ENCODE peak calls at places on chromosomes 16 and 17, in ten cellular contexts. D, U, Y, R, G, X, L, O, S and C are unnamed samples. For H3K36me3 and H3K4me1, the result is how much of the 10 kb centered on the place peaks cover.

GRCh38 chr17:74864866-74865395 is 5.2 kb upstream of the GRIN2C start:
- DNase-seq in D (peak), U (peak), Y (peak), R (peak), G (peak), X (peak), L (no peak), O (peak), S (peak), C (peak)

GRCh38 chr17:59329558-59330313 is 1.7 kb upstream of the YPEL2 start:
- DNase-seq in D (peak), U (peak), Y (peak), R (no peak), G (peak), X (peak), L (no peak), O (peak), S (peak), C (peak)

GRCh38 chr16:81405702-81406113 is 38.9 kb upstream of the CMIP start:
- DNase-seq in D (no peak), U (peak), Y (peak), R (no peak), G (peak), X (no peak), L (no peak), O (no peak), S (peak), C (peak)

GRCh38 chr16:342455-343213 is 9.9 kb downstream of the AXIN1 start:
- DNase-seq in D (no peak), U (no peak), Y (no peak), R (no peak), G (no peak), X (no peak), L (no peak), O (no peak), S (no peak), C (no peak)

GRCh38 chr17:74569392-74570003 is 2.2 kb upstream of the CD300H start:
- DNase-seq in D (peak), U (peak), Y (peak), R (peak), G (no peak), X (peak), L (peak), O (peak), S (no peak), C (peak)

GRCh38 chr16:1474796-1475551 is at the start of gene CLCN7:
- DNase-seq in D (peak), U (peak), Y (peak), R (peak), G (peak), X (peak), L (peak), O (peak), S (peak), C (peak)

GRCh38 chr17:42673885-42674754 is 2.7 kb downstream of the PLEKHH3 start:
- DNase-seq in D (no peak), U (no peak), Y (peak), R (no peak), G (no peak), X (peak), L (no peak), O (peak), S (no peak), C (peak)

GRCh38 chr16:82761858-82762257 is 135.1 kb downstream of the CDH13 start:
- DNase-seq in D (no peak), U (peak), Y (peak), R (no peak), G (no peak), X (no peak), L (no peak), O (no peak), S (peak), C (no peak)

GRCh38 chr16:19093631-19094541 is 19.9 kb upstream of the ITPRIPL2 start:
- DNase-seq in D (no peak), U (no peak), Y (no peak), R (no peak), G (no peak), X (no peak), L (no peak), O (no peak), S (no peak), C (peak)

DNA sequence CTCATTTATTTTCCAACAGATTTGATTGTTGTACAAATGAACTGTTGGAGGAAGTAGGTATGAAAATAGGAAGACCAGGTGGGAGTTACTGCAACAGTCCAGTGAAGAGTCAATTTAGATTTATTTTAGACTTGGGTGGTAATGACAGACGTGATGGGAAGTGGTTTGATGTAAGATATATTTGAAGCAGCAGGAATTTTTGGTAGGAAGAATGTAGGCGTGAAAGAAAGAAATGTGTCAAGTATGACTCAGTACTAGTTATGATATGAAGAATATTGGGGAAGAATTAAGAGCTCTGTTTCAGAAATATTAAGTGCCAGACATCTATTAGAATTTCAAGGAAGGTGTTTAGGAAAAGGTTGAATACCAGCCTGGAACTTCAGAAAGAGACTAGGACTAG is 247.9 kb upstream of the AXIN2 start:
- DNase-seq in D (no peak), U (no peak), Y (peak), R (no peak), G (no peak), X (no peak), L (no peak), O (no peak), S (no peak), C (no peak)
- H3K36me3 ChIP-seq in D (under half), U (under half), Y (under half), R (under half), G (under half), X (under half), L (under half), O (under half), S (under half), C (under half)

GRCh38 chr17:2003525-2003924 is 21.6 kb downstream of the RTN4RL1 start:
- DNase-seq in D (no peak), U (no peak), Y (no peak), R (no peak), G (no peak), X (no peak), L (no peak), O (no peak), S (no peak), C (no peak)

GRCh38 chr17:1998426-1998784 is 26.7 kb downstream of the RTN4RL1 start:
- DNase-seq in D (no peak), U (no peak), Y (no peak), R (no peak), G (no peak), X (no peak), L (no peak), O (no peak), S (peak), C (no peak)

GRCh38 chr17:1999557-2000251 is 25.4 kb downstream of the RTN4RL1 start:
- DNase-seq in D (no peak), U (no peak), Y (peak), R (no peak), G (peak), X (peak), L (no peak), O (no peak), S (peak), C (peak)

GRCh38 chr17:2004435-2004952 is 20.6 kb downstream of the RTN4RL1 start:
- DNase-seq in D (no peak), U (no peak), Y (no peak), R (no peak), G (no peak), X (no peak), L (no peak), O (no peak), S (peak), C (no peak)

DNA sequence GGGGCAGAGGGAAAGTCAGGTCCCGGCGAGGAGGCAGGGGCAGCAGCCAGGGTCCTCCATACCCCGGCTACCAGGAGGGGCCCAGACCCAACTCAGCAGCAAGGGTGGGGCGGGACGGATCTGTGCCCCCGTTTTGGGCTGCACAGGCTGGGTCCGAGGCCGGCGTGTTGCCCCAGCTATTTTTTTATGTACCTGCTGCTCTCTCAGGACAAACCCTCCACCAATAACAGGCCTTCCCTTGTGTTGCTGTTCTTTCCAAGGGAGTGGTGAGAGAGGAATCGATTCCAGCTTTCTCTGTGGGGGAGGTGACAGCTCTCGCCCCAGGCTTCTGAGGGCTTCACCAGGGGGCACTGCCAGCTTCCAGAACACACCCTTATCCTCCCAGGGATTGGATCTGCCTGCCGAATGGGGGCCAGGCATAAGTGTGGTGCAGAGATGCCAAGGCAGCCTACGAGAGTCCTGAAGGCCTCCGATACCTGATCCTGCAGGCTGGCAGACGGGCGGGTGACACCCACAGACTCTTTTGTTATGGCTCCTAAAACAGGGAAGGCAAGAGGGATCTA is 22.3 kb downstream of the RTN4RL1 start:
- DNase-seq in D (no peak), U (no peak), Y (no peak), R (no peak), G (no peak), X (no peak), L (no peak), O (no peak), S (no peak), C (no peak)
- H3K4me1 ChIP-seq in D (under half), U (under half), Y (under half), R (under half), G (under half), X (under half), L (under half), O (under half), S (under half), C (under half)

GRCh38 chr16:69932691-69933392 is 18.3 kb upstream of the CLEC18A start:
- DNase-seq in D (no peak), U (no peak), Y (no peak), R (peak), G (no peak), X (no peak), L (no peak), O (no peak), S (no peak), C (no peak)
- H3K36me3 ChIP-seq in D (under half), U (under half), Y (under half), R (half or more), G (half or more), X (under half), L (half or more), O (half or more), S (under half), C (half or more)

DNA sequence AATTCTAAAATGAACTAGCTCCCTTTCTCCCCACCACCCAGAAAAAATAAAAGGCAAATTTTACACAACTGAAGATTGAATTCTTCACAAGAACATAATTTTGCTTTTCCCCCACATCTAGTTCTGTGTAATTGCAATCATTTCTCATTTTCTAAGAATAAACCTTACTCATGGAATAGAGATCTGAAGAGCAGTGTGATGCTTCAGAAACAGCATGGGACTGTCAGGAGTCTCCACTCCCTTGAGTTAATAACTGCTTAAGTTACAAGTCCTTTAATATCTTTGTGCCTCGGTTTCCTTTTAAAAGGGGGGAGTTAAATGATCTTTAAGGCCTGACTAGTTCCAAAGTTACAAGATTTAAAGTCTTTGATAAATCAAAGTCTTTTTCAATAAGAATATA is 53.7 kb downstream of the CACNG1 start:
- DNase-seq in D (no peak), U (no peak), Y (no peak), R (no peak), G (no peak), X (no peak), L (no peak), O (no peak), S (no peak), C (no peak)
- H3K4me1 ChIP-seq in D (under half), U (under half), Y (under half), R (under half), G (under half), X (under half), L (under half), O (under half), S (under half), C (under half)

DNA sequence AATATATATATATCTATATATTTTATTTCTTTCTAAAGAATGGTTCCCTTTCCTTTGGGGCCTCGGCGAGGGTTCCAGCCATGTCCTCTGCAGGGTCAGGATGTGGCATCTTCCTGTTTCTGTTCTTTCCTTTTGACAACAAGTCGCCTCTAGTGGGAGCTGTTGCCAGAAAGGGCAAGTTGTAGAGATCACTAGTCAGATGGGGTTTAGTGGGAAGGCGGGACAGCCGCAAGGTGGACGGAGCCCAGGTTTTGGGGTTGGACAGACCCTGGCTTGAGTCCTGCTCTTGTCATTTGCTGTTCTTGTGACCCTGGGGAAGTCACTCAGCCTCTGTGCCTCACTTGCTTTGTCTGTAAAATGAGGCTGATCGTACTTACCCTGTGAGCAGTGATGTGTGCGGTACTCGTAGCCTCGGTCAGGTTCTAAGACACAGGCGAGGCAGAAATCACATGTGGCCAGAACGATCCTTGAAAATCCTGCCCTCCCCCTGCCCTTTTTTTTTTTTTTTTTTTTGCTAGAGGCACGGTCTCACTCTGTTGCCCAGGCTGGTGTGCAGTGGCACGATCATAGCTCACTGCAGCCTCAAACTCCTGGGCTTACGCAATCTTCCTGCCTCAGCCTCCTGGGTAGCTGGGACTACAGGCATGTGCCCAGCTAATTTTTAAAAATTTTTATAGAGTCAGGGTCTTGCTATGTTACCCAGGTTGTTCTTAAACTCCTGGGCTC is 80.1 kb downstream of the ABCC6 start:
- DNase-seq in D (no peak), U (no peak), Y (no peak), R (no peak), G (no peak), X (no peak), L (no peak), O (no peak), S (peak), C (no peak)
- H3K36me3 ChIP-seq in D (under half), U (under half), Y (under half), R (half or more), G (under half), X (under half), L (half or more), O (under half), S (under half), C (half or more)

GRCh38 chr16:9098377-9099090 is 7.1 kb downstream of the HAPSTR1 start:
- DNase-seq in D (no peak), U (no peak), Y (no peak), R (no peak), G (no peak), X (no peak), L (no peak), O (no peak), S (peak), C (no peak)
- H3K4me1 ChIP-seq in D (half or more), U (half or more), Y (under half), R (half or more), G (under half), X (half or more), L (half or more), O (half or more), S (under half), C (half or more)

GRCh38 chr17:57570740-57571344 is 174.3 kb downstream of the CCDC182 start:
- DNase-seq in D (no peak), U (no peak), Y (no peak), R (no peak), G (no peak), X (no peak), L (no peak), O (no peak), S (no peak), C (no peak)
- H3K36me3 ChIP-seq in D (under half), U (under half), Y (under half), R (under half), G (under half), X (under half), L (under half), O (under half), S (under half), C (under half)

GRCh38 chr17:57930239-57930638 is 25.0 kb downstream of the CUEDC1 start:
- DNase-seq in D (no peak), U (no peak), Y (no peak), R (no peak), G (no peak), X (no peak), L (no peak), O (no peak), S (no peak), C (no peak)
- H3K4me1 ChIP-seq in D (half or more), U (under half), Y (under half), R (half or more), G (under half), X (half or more), L (under half), O (half or more), S (under half), C (under half)

GRCh38 chr17:50986989-50987660 is 121.0 kb upstream of the TOB1 start:
- DNase-seq in D (no peak), U (no peak), Y (peak), R (no peak), G (no peak), X (no peak), L (no peak), O (no peak), S (no peak), C (no peak)

GRCh38 chr17:50989149-50989548 is 123.0 kb upstream of the TOB1 start:
- DNase-seq in D (no peak), U (no peak), Y (no peak), R (no peak), G (no peak), X (no peak), L (no peak), O (no peak), S (no peak), C (no peak)

GRCh38 chr17:50993544-50993943 is 127.1 kb downstream of the SPAG9 start:
- DNase-seq in D (no peak), U (no peak), Y (no peak), R (no peak), G (no peak), X (no peak), L (no peak), O (no peak), S (no peak), C (no peak)

DNA sequence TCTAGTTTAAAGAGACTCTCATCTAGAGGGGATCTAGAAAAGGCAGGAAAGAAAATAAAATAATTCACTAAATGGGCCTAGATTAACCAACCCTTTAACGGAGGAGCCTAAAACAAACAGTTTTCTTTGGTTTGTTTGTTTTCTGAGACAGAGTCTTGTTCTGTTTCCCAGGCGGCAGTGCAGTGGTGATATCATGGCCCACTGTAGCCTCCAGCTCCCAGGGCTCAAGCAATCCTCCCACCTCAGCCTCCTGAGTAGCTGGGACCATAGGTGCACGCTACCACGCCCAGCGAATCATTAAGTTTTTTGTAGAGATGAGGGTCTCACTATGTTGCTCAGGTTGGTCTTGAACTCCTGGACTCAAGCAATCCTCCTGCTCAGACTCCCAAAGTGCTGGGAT is 122.3 kb upstream of the TOB1 start:
- DNase-seq in D (no peak), U (no peak), Y (no peak), R (no peak), G (no peak), X (no peak), L (no peak), O (no peak), S (no peak), C (no peak)
- H3K36me3 ChIP-seq in D (under half), U (under half), Y (half or more), R (half or more), G (half or more), X (under half), L (half or more), O (half or more), S (under half), C (half or more)

GRCh38 chr17:51833620-51834019 is 324.9 kb downstream of the CA10 start:
- DNase-seq in D (no peak), U (no peak), Y (no peak), R (no peak), G (no peak), X (no peak), L (no peak), O (no peak), S (no peak), C (no peak)
- H3K4me1 ChIP-seq in D (under half), U (under half), Y (under half), R (under half), G (under half), X (under half), L (under half), O (under half), S (under half), C (under half)